ENCODE peak calls at places on chromosome 18, in four cellular contexts. E is H1, X is HepG2, T is K562. U is an unnamed sample.

GRCh38 chr18:63062246-63062645 is 257.3 kb downstream of the BCL2 start:
- DNase-seq in X (no peak), E (no peak), T (no peak), U (no peak)

GRCh38 chr18:11259421-11259820 is 110.1 kb upstream of the PIEZO2 start:
- DNase-seq in E (no peak), T (no peak), X (no peak), U (no peak)

GRCh38 chr18:6055711-6056110 is 160.4 kb upstream of the TMEM200C start:
- DNase-seq in T (no peak), E (no peak), X (no peak), U (no peak)

GRCh38 chr18:28736223-28736622 is 559.3 kb upstream of the CDH2 start:
- DNase-seq in E (no peak), T (no peak), X (no peak), U (no peak)

GRCh38 chr18:72811047-72811446 is 56.7 kb downstream of the NETO1 start:
- DNase-seq in E (no peak), X (no peak), T (no peak), U (no peak)

GRCh38 chr18:79199691-79200374 is 130.6 kb downstream of the ATP9B start:
- DNase-seq in X (no peak), T (no peak), E (no peak), U (no peak)

GRCh38 chr18:48569139-48569914 is 30.5 kb downstream of the CTIF start:
- DNase-seq in T (no peak), X (no peak), E (no peak), U (no peak)

GRCh38 chr18:59272971-59273935 is at the start of gene RAX:
- DNase-seq in T (peak), X (no peak), E (peak), U (no peak)

GRCh38 chr18:25648724-25649260 is 296.8 kb upstream of the ZNF521 start:
- DNase-seq in E (no peak), X (no peak), T (no peak), U (no peak)

DNA sequence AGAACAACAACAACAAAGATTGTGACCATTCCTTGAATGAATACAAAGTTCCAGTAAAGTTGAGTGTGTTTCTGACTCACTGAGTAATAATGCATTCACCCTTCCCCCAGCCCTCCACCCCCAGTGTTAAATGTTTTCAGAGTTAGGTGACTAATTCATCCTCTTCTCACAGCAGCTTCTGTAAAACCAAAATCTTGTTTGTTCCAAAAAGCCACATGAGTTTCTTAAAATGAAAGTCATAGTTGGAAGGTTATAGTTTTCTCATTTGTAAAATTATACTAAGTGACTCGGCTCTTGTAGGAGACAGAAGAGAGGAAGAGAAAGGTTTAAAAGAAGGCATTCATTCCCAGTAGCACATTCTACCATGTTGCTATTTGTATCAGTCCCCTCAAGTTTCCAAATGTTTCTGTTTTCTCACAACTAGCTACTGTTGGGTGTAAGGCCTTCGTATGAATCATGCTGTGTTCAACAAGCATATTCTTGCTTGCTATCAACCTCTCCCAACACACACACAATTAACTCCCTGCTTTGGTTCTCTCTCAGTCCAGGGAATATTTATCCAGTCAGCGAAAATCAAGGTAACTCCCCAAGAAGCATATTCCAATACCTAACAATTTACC is 75.3 kb downstream of the MBD2 start:
- DNase-seq in X (peak), E (no peak), T (no peak), U (peak)
- TF ChIP-seq FOSL1 in X (no peak), E (no peak), T (peak), U (peak)

GRCh38 chr18:10008006-10008647 is 94.3 kb downstream of the VAPA start:
- DNase-seq in E (no peak), T (no peak), X (no peak), U (no peak)

GRCh38 chr18:10006261-10006903 is 92.6 kb downstream of the VAPA start:
- DNase-seq in T (no peak), X (no peak), E (no peak), U (no peak)

GRCh38 chr18:9998330-9998729 is 84.5 kb downstream of the VAPA start:
- DNase-seq in E (no peak), X (no peak), T (no peak), U (no peak)

GRCh38 chr18:10003281-10003680 is 89.5 kb downstream of the VAPA start:
- DNase-seq in E (peak), X (no peak), T (no peak), U (no peak)

GRCh38 chr18:10003866-10004265 is 90.0 kb downstream of the VAPA start:
- DNase-seq in T (no peak), X (no peak), E (peak), U (no peak)
- TF ChIP-seq FOSL1 in T (no peak), X (no peak), E (no peak), U (no peak)

GRCh38 chr18:46282177-46282570 is 178.0 kb downstream of the HAUS1 start:
- DNase-seq in T (no peak), E (no peak), X (no peak), U (no peak)
- TF ChIP-seq FOSL1 in T (no peak), E (no peak), X (no peak), U (no peak)

DNA sequence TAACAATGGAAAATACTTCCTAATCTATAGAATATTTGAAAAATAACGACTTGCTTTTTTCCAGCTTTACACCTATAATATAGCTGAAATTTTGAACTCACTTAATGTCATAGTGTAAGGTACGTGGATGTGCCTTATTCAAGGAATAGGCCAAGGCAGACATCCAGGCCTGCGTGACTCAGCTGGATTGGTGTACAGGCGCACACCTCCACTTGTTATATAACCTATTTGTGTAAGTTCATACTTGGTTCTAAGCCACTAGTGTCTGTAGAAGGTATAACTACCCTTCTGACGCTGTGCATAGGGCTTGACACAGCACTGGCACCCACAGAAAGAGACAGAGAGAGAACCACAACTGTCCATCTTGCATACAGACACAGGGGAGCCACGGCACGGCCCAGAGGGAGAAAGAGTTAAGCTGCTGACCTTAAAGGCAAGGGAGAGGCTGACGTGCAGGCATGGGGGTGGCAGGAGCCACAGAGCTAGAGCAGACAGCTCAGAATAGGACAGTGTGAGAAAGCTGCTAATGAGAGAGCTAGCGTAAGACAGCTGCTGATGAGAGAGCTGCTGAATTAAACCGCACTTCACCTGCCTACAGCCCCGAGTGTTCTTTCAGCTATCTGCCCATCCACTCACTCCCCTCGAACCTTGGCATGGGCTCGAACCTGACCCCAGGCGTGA is 16.1 kb downstream of the CCDC178 start:
- DNase-seq in E (no peak), X (peak), T (no peak), U (no peak)
- TF ChIP-seq FOSL1 in E (no peak), X (no peak), T (no peak), U (no peak)

GRCh38 chr18:41073372-41073954 is 881.6 kb upstream of the PIK3C3 start:
- DNase-seq in E (no peak), T (no peak), X (no peak), U (no peak)
- TF ChIP-seq FOSL1 in E (no peak), T (no peak), X (no peak), U (no peak)

GRCh38 chr18:74791501-74792188 is 194.0 kb downstream of the ZNF407 start:
- DNase-seq in X (no peak), E (no peak), T (no peak), U (no peak)

GRCh38 chr18:74796928-74797576 is 199.4 kb downstream of the ZNF407 start:
- DNase-seq in E (no peak), T (no peak), X (peak), U (peak)

GRCh38 chr18:74790451-74790850 is 192.8 kb downstream of the ZNF407 start:
- DNase-seq in E (no peak), T (no peak), X (no peak), U (no peak)

GRCh38 chr18:74795766-74796165 is 198.1 kb downstream of the ZNF407 start:
- DNase-seq in T (no peak), E (no peak), X (no peak), U (no peak)

DNA sequence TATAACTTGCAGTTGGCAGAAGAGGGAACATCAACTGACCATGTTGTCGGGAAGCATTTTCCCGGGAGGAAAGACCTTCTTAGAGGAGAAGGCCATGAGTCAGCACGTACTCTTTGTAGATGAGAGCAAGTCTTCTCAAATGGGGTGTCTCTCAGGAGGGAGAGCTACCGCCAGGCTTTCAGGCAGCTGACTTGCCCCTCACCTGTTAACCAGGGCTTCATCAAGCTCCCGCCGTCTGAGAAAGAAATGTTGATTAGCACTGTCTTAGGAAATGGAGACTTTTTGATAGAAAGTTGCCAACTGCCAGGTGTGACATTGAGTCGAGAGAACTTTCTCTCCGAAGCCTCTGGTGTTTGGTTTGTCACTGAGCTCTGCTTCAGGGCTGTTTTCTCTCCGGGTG is 196.1 kb downstream of the ZNF407 start:
- DNase-seq in E (no peak), T (no peak), X (no peak), U (no peak)
- TF ChIP-seq FOSL1 in E (no peak), T (no peak), X (no peak), U (no peak)

GRCh38 chr18:50775726-50776125 is 44.1 kb downstream of the MRO start:
- DNase-seq in T (no peak), E (no peak), X (no peak), U (no peak)

GRCh38 chr18:50780144-50780543 is 39.7 kb downstream of the MRO start:
- DNase-seq in T (no peak), E (no peak), X (no peak), U (no peak)

GRCh38 chr18:50769463-50769862 is 50.4 kb downstream of the MRO start:
- DNase-seq in T (no peak), X (no peak), E (no peak), U (no peak)

GRCh38 chr18:50776383-50776782 is 43.4 kb downstream of the MRO start:
- DNase-seq in X (no peak), E (no peak), T (no peak), U (no peak)

GRCh38 chr18:50775207-50775606 is 44.6 kb downstream of the MRO start:
- DNase-seq in X (no peak), T (no peak), E (no peak), U (no peak)
- TF ChIP-seq FOSL1 in X (no peak), T (no peak), E (no peak), U (no peak)

GRCh38 chr18:43785145-43785544 is 507.9 kb upstream of the SYT4 start:
- DNase-seq in T (no peak), X (no peak), E (no peak), U (no peak)

DNA sequence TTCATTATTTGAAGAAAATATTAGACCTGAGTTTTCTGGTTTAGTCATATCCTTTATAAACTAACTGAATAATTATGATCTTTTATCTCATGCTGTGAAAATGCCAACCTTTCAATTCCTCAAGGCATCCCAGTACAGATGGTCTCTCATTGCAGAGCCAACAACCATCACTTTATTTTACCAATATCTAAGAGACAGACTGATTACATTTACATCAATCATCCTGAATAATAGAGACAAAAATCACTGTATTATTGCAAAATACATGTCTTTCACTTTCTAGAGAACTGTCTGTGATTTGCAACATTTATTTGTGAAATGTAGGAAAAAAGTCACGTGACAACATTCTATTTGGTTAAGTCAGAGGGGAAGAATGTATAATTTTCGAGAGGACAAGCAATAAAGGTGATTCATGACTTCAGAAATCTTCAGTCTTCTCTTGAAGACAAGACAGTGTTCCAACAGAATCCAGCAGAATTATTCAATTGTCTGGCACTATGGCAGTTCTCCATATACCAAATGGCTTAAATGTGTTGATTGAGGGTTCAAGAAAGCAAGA is 503.6 kb upstream of the SYT4 start:
- DNase-seq in T (no peak), E (no peak), X (no peak), U (no peak)
- TF ChIP-seq FOSL1 in T (no peak), E (no peak), X (no peak), U (no peak)

U was measured in HCT116.